ENCODE peak calls at places on chromosomes 13 and 19, in eight cellular contexts. One of them, this sample, is unnamed. For H3K27me3 and H3K4me1, the result is how much of the 10 kb centered on the place peaks cover.

GRCh38 chr19:35040826-35041547 is 534 bp upstream of the HPN start:
- DNase-seq in upper lobe of left lung: peak
- DNase-seq in IMR-90: no peak
- DNase-seq in cardiac muscle cell: peak
- DNase-seq in fibroblast of lung: peak
- DNase-seq in lung: peak
- DNase-seq in CD8-positive, alpha-beta T cell: peak
- DNase-seq in pancreas: peak
- DNase-seq in this sample: no peak

GRCh38 chr13:44142911-44143665 is 230.5 kb upstream of the SERP2 start:
- DNase-seq in upper lobe of left lung: no peak
- DNase-seq in IMR-90: peak
- DNase-seq in cardiac muscle cell: no peak
- DNase-seq in fibroblast of lung: no peak
- DNase-seq in lung: no peak
- DNase-seq in CD8-positive, alpha-beta T cell: no peak
- DNase-seq in pancreas: no peak
- DNase-seq in this sample: peak

GRCh38 chr13:59834801-59835200 is 328.9 kb downstream of the DIAPH3 start:
- DNase-seq in upper lobe of left lung: no peak
- DNase-seq in IMR-90: peak
- DNase-seq in cardiac muscle cell: no peak
- DNase-seq in fibroblast of lung: peak
- DNase-seq in lung: no peak
- DNase-seq in CD8-positive, alpha-beta T cell: no peak
- DNase-seq in pancreas: no peak
- DNase-seq in this sample: no peak

GRCh38 chr19:16429066-16429758 is 42.6 kb downstream of the EPS15L1 start:
- DNase-seq in upper lobe of left lung: peak
- DNase-seq in IMR-90: no peak
- DNase-seq in cardiac muscle cell: no peak
- DNase-seq in fibroblast of lung: no peak
- DNase-seq in lung: peak
- DNase-seq in CD8-positive, alpha-beta T cell: no peak
- DNase-seq in pancreas: no peak
- DNase-seq in this sample: peak

GRCh38 chr19:4687396-4687795 is 17.3 kb upstream of the MYDGF start:
- DNase-seq in upper lobe of left lung: no peak
- DNase-seq in IMR-90: no peak
- DNase-seq in cardiac muscle cell: peak
- DNase-seq in fibroblast of lung: no peak
- DNase-seq in lung: no peak
- DNase-seq in CD8-positive, alpha-beta T cell: no peak
- DNase-seq in pancreas: no peak
- DNase-seq in this sample: no peak

GRCh38 chr19:1760020-1760419 is 6.7 kb downstream of the ONECUT3 start:
- DNase-seq in upper lobe of left lung: no peak
- DNase-seq in IMR-90: no peak
- DNase-seq in cardiac muscle cell: no peak
- DNase-seq in fibroblast of lung: no peak
- DNase-seq in lung: no peak
- DNase-seq in CD8-positive, alpha-beta T cell: no peak
- DNase-seq in pancreas: no peak
- DNase-seq in this sample: no peak

GRCh38 chr13:93262729-93263128 is 36.1 kb downstream of the GPC6 start:
- DNase-seq in upper lobe of left lung: no peak
- DNase-seq in IMR-90: peak
- DNase-seq in cardiac muscle cell: no peak
- DNase-seq in fibroblast of lung: peak
- DNase-seq in lung: no peak
- DNase-seq in CD8-positive, alpha-beta T cell: no peak
- DNase-seq in pancreas: no peak
- DNase-seq in this sample: peak

GRCh38 chr19:4171676-4172075 is 10.7 kb downstream of the SIRT6 start:
- DNase-seq in upper lobe of left lung: peak
- DNase-seq in IMR-90: no peak
- DNase-seq in cardiac muscle cell: no peak
- DNase-seq in fibroblast of lung: no peak
- DNase-seq in lung: no peak
- DNase-seq in CD8-positive, alpha-beta T cell: no peak
- DNase-seq in pancreas: no peak
- DNase-seq in this sample: no peak

GRCh38 chr13:60261432-60262351 is 98.0 kb upstream of the DIAPH3 start:
- DNase-seq in upper lobe of left lung: no peak
- DNase-seq in IMR-90: no peak
- DNase-seq in cardiac muscle cell: peak
- DNase-seq in fibroblast of lung: no peak
- DNase-seq in lung: no peak
- DNase-seq in CD8-positive, alpha-beta T cell: no peak
- DNase-seq in pancreas: peak
- DNase-seq in this sample: no peak

GRCh38 chr19:53538378-53539109 is 599 bp downstream of the ZNF331 start:
- DNase-seq in upper lobe of left lung: no peak
- DNase-seq in IMR-90: no peak
- DNase-seq in cardiac muscle cell: no peak
- DNase-seq in fibroblast of lung: no peak
- DNase-seq in lung: no peak
- DNase-seq in CD8-positive, alpha-beta T cell: no peak
- DNase-seq in pancreas: no peak
- DNase-seq in this sample: no peak

GRCh38 chr13:104750377-104750776 is 1684.2 kb upstream of the SLC10A2 start:
- DNase-seq in upper lobe of left lung: no peak
- DNase-seq in IMR-90: no peak
- DNase-seq in cardiac muscle cell: no peak
- DNase-seq in fibroblast of lung: no peak
- DNase-seq in lung: no peak
- DNase-seq in CD8-positive, alpha-beta T cell: no peak
- DNase-seq in pancreas: no peak
- DNase-seq in this sample: peak

GRCh38 chr13:82661126-82661525 is 1221.1 kb downstream of the SLITRK1 start:
- DNase-seq in upper lobe of left lung: no peak
- DNase-seq in IMR-90: no peak
- DNase-seq in cardiac muscle cell: no peak
- DNase-seq in fibroblast of lung: no peak
- DNase-seq in lung: no peak
- DNase-seq in CD8-positive, alpha-beta T cell: no peak
- DNase-seq in pancreas: no peak
- DNase-seq in this sample: no peak

GRCh38 chr13:82720961-82721360 is 1161.3 kb downstream of the SLITRK1 start:
- DNase-seq in upper lobe of left lung: no peak
- DNase-seq in IMR-90: no peak
- DNase-seq in cardiac muscle cell: no peak
- DNase-seq in fibroblast of lung: no peak
- DNase-seq in lung: no peak
- DNase-seq in CD8-positive, alpha-beta T cell: no peak
- DNase-seq in pancreas: no peak
- DNase-seq in this sample: no peak

GRCh38 chr19:3450796-3451411 is 29.4 kb downstream of the SMIM24 start:
- DNase-seq in upper lobe of left lung: no peak
- DNase-seq in IMR-90: peak
- DNase-seq in cardiac muscle cell: no peak
- DNase-seq in fibroblast of lung: peak
- DNase-seq in lung: peak
- DNase-seq in CD8-positive, alpha-beta T cell: no peak
- DNase-seq in pancreas: peak
- DNase-seq in this sample: peak

GRCh38 chr13:27211771-27212364 is 39.5 kb upstream of the RPL21 start:
- DNase-seq in upper lobe of left lung: peak
- DNase-seq in IMR-90: peak
- DNase-seq in cardiac muscle cell: no peak
- DNase-seq in fibroblast of lung: peak
- DNase-seq in lung: no peak
- DNase-seq in CD8-positive, alpha-beta T cell: no peak
- DNase-seq in pancreas: no peak
- DNase-seq in this sample: peak

GRCh38 chr13:109121826-109122225 is 492.4 kb downstream of the MYO16 start:
- DNase-seq in upper lobe of left lung: no peak
- DNase-seq in IMR-90: no peak
- DNase-seq in cardiac muscle cell: no peak
- DNase-seq in fibroblast of lung: no peak
- DNase-seq in lung: no peak
- DNase-seq in CD8-positive, alpha-beta T cell: no peak
- DNase-seq in pancreas: no peak
- DNase-seq in this sample: no peak
- H3K27me3 ChIP-seq in upper lobe of left lung: under half
- H3K27me3 ChIP-seq in IMR-90: under half
- H3K27me3 ChIP-seq in cardiac muscle cell: under half
- H3K27me3 ChIP-seq in fibroblast of lung: under half
- H3K27me3 ChIP-seq in lung: under half
- H3K27me3 ChIP-seq in CD8-positive, alpha-beta T cell: under half
- H3K27me3 ChIP-seq in pancreas: under half
- H3K27me3 ChIP-seq in this sample: under half

GRCh38 chr19:15419413-15420025 is 731 bp upstream of the AKAP8L start:
- DNase-seq in upper lobe of left lung: no peak
- DNase-seq in IMR-90: no peak
- DNase-seq in cardiac muscle cell: no peak
- DNase-seq in fibroblast of lung: no peak
- DNase-seq in lung: no peak
- DNase-seq in CD8-positive, alpha-beta T cell: no peak
- DNase-seq in pancreas: no peak
- DNase-seq in this sample: no peak

GRCh38 chr19:15418112-15418587 is 638 bp downstream of the AKAP8L start:
- DNase-seq in upper lobe of left lung: no peak
- DNase-seq in IMR-90: no peak
- DNase-seq in cardiac muscle cell: no peak
- DNase-seq in fibroblast of lung: peak
- DNase-seq in lung: no peak
- DNase-seq in CD8-positive, alpha-beta T cell: no peak
- DNase-seq in pancreas: no peak
- DNase-seq in this sample: peak

GRCh38 chr19:15421136-15421535 is 2.3 kb upstream of the AKAP8L start:
- DNase-seq in upper lobe of left lung: no peak
- DNase-seq in IMR-90: peak
- DNase-seq in cardiac muscle cell: no peak
- DNase-seq in fibroblast of lung: peak
- DNase-seq in lung: no peak
- DNase-seq in CD8-positive, alpha-beta T cell: no peak
- DNase-seq in pancreas: no peak
- DNase-seq in this sample: no peak

GRCh38 chr19:15417699-15418098 is 1.1 kb downstream of the AKAP8L start:
- DNase-seq in upper lobe of left lung: no peak
- DNase-seq in IMR-90: no peak
- DNase-seq in cardiac muscle cell: no peak
- DNase-seq in fibroblast of lung: no peak
- DNase-seq in lung: no peak
- DNase-seq in CD8-positive, alpha-beta T cell: no peak
- DNase-seq in pancreas: no peak
- DNase-seq in this sample: no peak

DNA sequence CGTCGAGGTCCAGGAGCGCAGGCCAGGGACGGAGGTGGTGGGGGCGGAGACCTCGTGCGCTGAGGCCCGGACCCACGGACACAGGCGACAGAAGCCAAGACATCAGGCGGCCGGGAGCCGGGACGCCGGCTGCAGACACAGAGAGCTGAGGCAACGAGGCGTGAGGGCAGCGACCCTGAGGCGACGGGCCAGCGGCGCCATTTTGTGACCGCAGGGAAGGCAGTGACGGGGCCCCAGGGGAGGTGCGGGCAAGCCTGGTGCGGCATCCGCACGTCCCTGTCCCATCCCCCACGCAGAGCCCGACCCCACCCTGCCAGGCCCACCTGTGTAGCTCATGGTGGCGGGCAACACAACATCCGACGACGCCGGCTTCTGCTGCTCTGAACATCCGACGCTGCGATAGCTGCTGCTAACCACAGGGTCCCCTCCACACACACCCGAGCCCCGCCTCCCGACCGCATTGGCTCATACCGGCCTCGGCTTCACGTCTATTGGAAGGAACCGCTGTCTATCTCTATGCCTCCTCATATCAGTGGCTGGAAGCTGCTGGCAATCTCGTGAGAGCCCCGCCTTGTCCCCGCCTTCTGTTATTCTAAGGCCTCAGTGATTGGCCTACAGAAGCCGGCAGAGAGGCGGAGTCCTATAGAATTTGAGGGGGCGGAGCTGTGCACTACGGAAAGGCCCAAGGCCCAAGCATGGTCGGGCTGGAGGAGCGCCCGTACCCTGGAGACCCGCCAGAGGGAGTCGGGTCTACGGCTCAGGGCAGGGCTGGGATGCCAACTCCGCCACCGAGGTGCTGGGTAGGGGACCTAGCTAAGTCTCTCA is at the start of gene AKAP8L:
- DNase-seq in upper lobe of left lung: peak
- DNase-seq in IMR-90: peak
- DNase-seq in cardiac muscle cell: peak
- DNase-seq in fibroblast of lung: peak
- DNase-seq in lung: peak
- DNase-seq in CD8-positive, alpha-beta T cell: peak
- DNase-seq in pancreas: peak
- DNase-seq in this sample: peak
- TF ChIP-seq CTCF in upper lobe of left lung: peak
- TF ChIP-seq CTCF in IMR-90: peak
- TF ChIP-seq CTCF in cardiac muscle cell: peak
- TF ChIP-seq CTCF in fibroblast of lung: peak
- TF ChIP-seq CTCF in lung: peak
- TF ChIP-seq CTCF in CD8-positive, alpha-beta T cell: peak
- TF ChIP-seq CTCF in pancreas: peak
- TF ChIP-seq CTCF in this sample: peak

DNA sequence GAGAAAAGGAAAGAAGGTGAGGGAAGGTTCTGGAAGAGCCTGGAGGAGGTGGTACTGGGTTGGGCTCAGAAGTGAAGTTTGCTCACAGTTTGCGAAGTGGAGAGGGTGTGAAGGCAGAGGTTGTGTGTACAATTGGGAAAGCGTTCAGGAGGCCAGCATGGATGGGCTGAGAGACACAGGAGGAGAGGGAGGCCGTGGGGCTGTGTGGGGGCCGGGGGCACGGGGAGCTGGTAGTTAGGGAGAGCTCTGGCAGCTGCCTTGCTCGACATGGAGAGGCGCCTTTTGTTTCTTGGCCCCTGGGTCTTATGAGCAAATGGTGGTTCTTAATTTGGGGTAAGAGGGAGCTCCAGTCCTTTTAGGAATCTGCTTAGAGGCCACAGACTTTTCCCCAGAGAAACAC is 16.7 kb downstream of the BICRA start:
- DNase-seq in upper lobe of left lung: no peak
- DNase-seq in IMR-90: no peak
- DNase-seq in cardiac muscle cell: no peak
- DNase-seq in fibroblast of lung: no peak
- DNase-seq in lung: no peak
- DNase-seq in CD8-positive, alpha-beta T cell: no peak
- DNase-seq in pancreas: no peak
- DNase-seq in this sample: no peak
- H3K4me1 ChIP-seq in upper lobe of left lung: under half
- H3K4me1 ChIP-seq in IMR-90: under half
- H3K4me1 ChIP-seq in cardiac muscle cell: under half
- H3K4me1 ChIP-seq in fibroblast of lung: under half
- H3K4me1 ChIP-seq in lung: under half
- H3K4me1 ChIP-seq in CD8-positive, alpha-beta T cell: under half
- H3K4me1 ChIP-seq in pancreas: under half
- H3K4me1 ChIP-seq in this sample: under half

GRCh38 chr13:96940961-96941360 is 53.3 kb downstream of the OXGR1 start:
- DNase-seq in upper lobe of left lung: no peak
- DNase-seq in IMR-90: no peak
- DNase-seq in cardiac muscle cell: no peak
- DNase-seq in fibroblast of lung: no peak
- DNase-seq in lung: no peak
- DNase-seq in CD8-positive, alpha-beta T cell: no peak
- DNase-seq in pancreas: no peak
- DNase-seq in this sample: peak

GRCh38 chr13:96934889-96935490 is 59.3 kb downstream of the OXGR1 start:
- DNase-seq in upper lobe of left lung: no peak
- DNase-seq in IMR-90: no peak
- DNase-seq in cardiac muscle cell: no peak
- DNase-seq in fibroblast of lung: no peak
- DNase-seq in lung: no peak
- DNase-seq in CD8-positive, alpha-beta T cell: no peak
- DNase-seq in pancreas: no peak
- DNase-seq in this sample: no peak

GRCh38 chr13:96935971-96936370 is 58.3 kb downstream of the OXGR1 start:
- DNase-seq in upper lobe of left lung: no peak
- DNase-seq in IMR-90: no peak
- DNase-seq in cardiac muscle cell: no peak
- DNase-seq in fibroblast of lung: no peak
- DNase-seq in lung: no peak
- DNase-seq in CD8-positive, alpha-beta T cell: no peak
- DNase-seq in pancreas: no peak
- DNase-seq in this sample: no peak
- H3K27me3 ChIP-seq in upper lobe of left lung: under half
- H3K27me3 ChIP-seq in IMR-90: under half
- H3K27me3 ChIP-seq in cardiac muscle cell: under half
- H3K27me3 ChIP-seq in fibroblast of lung: under half
- H3K27me3 ChIP-seq in lung: under half
- H3K27me3 ChIP-seq in CD8-positive, alpha-beta T cell: under half
- H3K27me3 ChIP-seq in pancreas: under half
- H3K27me3 ChIP-seq in this sample: under half

This sample was measured in foreskin keratinocyte.